ENCODE peak calls at places on chromosomes 2 and 18, in seven cellular contexts. R is sigmoid colon, G is stomach, Z is GM12892, A is suprapubic skin, B is GM23338, C is transverse colon. U is an unnamed sample.

GRCh38 chr2:8268172-8268783 is 413.6 kb upstream of the ID2 start:
- DNase-seq in R (no peak), G (no peak), C (no peak), B (no peak), A (no peak), Z (no peak), U (no peak)

GRCh38 chr18:8994603-8995002 is 107.9 kb upstream of the NDUFV2 start:
- DNase-seq in B (no peak), C (no peak), G (no peak), R (no peak), A (no peak), Z (no peak), U (no peak)

GRCh38 chr2:217695033-217695520 is 307.7 kb downstream of the TNS1 start:
- DNase-seq in C (no peak), R (no peak), Z (no peak), B (no peak), A (no peak), G (no peak), U (peak)

GRCh38 chr18:74013955-74014354 is 133.7 kb downstream of the FBXO15 start:
- DNase-seq in R (no peak), A (no peak), G (no peak), Z (no peak), B (no peak), C (no peak), U (no peak)

GRCh38 chr2:207395535-207396251 is 134.1 kb upstream of the CREB1 start:
- DNase-seq in Z (no peak), B (no peak), G (no peak), A (no peak), C (no peak), R (no peak), U (no peak)

GRCh38 chr2:240425236-240425615 is 10.2 kb upstream of the GPC1 start:
- DNase-seq in R (no peak), A (no peak), C (no peak), G (peak), Z (no peak), B (no peak), U (no peak)

GRCh38 chr2:12718662-12719399 is 2.1 kb downstream of the TRIB2 start:
- DNase-seq in Z (no peak), C (no peak), R (no peak), G (no peak), A (no peak), B (peak), U (no peak)

GRCh38 chr2:68744517-68744916 is 9.9 kb downstream of the ARHGAP25 start:
- DNase-seq in Z (no peak), B (peak), C (no peak), A (no peak), R (peak), G (no peak), U (no peak)

GRCh38 chr18:32530947-32531651 is 60.4 kb upstream of the GAREM1 start:
- DNase-seq in G (no peak), A (no peak), R (no peak), Z (no peak), B (no peak), C (no peak), U (peak)

DNA sequence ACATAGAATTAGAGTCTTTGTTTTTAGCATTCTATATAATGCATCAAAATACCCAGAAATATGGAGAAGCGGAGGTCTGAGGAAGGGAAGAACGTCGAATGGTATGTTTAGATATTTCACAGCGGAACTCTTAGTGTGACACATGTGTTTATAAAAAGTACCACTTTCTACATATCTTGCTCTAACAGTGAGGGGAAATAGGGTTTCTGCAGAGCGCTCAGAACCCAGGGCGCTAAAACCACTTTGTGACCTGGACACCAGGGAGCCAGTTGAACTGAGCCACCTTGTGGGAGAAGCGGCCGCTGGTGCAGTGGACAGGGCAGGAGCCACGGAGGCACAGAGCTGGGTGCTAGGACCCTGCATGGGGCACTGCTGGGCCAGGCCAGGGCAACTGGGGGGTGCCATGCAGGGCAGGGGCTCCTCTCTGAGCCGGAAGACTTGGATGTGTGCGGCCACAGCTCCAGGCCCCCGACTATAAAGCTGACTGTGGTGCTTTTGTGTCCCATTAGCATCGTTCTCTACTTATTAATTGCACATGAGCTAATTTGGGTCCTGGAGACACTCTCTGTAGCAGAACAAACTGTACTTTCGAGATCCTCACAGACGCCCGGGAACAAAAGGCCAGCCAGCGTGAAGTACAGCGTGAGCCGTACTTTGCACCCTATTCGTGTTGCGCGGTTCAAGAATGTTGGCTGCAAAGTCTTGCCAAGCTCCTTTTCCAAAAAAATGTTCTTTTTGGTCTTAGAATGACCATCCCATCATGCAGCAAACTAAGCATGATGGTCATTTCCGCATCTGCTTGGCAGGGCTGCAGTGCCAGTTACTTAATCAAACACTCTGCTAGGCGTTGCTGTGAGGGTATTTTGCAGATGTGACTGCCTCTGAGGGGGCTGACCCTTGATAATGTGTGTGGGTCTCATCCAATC is 151.9 kb upstream of the ALKAL2 start:
- DNase-seq in G (no peak), A (no peak), B (no peak), R (no peak), Z (no peak), C (no peak), U (no peak)
- TF ChIP-seq POLR2AphosphoS5 in G (no peak), A (no peak), B (no peak), R (no peak), Z (no peak), C (no peak), U (no peak)

DNA sequence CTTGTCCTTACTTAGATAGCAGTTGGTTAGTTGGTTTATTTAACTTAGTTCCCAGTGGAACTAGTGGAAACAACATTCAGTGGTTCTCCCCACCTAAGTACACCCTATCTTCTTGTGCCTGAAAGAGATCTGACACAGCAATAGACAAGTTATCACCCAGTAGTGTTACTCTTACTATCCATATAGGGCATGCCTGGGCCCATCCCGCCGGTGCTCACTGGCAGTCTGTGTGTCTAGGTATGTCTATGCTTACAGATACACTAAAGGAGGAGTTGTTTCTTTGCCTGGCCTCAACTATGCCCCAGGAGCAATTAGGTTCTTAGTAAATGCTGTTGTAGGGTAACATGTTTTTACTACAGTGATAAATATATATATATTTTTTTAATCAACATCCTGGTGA is 12.0 kb upstream of the NRP2 start:
- DNase-seq in C (no peak), A (no peak), G (no peak), R (no peak), B (no peak), Z (no peak), U (no peak)
- TF ChIP-seq POLR2AphosphoS5 in C (no peak), A (no peak), G (no peak), R (no peak), B (no peak), Z (no peak), U (no peak)

GRCh38 chr2:156518160-156518559 is 82.0 kb downstream of the GPD2 start:
- DNase-seq in G (no peak), C (no peak), B (no peak), A (no peak), R (no peak), Z (no peak), U (no peak)
- TF ChIP-seq POLR2AphosphoS5 in G (no peak), C (no peak), B (no peak), A (no peak), R (no peak), Z (no peak), U (no peak)

DNA sequence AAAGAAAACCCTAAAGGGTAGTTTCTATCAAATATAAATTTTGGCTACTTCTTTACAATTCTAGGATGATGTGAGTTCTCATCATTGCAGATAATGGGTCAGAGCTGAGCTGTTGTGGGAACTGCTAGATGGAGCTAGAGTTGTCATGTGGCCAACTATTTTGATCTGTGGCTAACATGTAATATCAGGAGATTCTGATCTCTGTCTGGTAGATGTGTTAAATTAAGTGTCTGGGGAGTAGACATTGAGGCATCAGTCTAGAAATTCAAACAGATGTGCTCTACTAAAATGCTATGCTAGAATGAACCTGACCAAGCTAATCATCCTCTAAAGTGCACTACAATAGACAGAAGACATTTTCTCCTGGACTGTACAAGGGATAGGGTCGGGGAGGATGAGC is 30.3 kb upstream of the DARS1 start:
- DNase-seq in C (no peak), A (no peak), G (no peak), B (no peak), Z (no peak), R (no peak), U (no peak)
- TF ChIP-seq POLR2AphosphoS5 in C (no peak), A (no peak), G (no peak), B (no peak), Z (no peak), R (no peak), U (no peak)

GRCh38 chr2:101173707-101174295 is 22.6 kb upstream of the TBC1D8 start:
- DNase-seq in R (no peak), G (no peak), C (no peak), A (no peak), B (no peak), Z (no peak), U (no peak)
- TF ChIP-seq POLR2AphosphoS5 in R (no peak), G (no peak), C (no peak), A (no peak), B (no peak), Z (no peak), U (no peak)

DNA sequence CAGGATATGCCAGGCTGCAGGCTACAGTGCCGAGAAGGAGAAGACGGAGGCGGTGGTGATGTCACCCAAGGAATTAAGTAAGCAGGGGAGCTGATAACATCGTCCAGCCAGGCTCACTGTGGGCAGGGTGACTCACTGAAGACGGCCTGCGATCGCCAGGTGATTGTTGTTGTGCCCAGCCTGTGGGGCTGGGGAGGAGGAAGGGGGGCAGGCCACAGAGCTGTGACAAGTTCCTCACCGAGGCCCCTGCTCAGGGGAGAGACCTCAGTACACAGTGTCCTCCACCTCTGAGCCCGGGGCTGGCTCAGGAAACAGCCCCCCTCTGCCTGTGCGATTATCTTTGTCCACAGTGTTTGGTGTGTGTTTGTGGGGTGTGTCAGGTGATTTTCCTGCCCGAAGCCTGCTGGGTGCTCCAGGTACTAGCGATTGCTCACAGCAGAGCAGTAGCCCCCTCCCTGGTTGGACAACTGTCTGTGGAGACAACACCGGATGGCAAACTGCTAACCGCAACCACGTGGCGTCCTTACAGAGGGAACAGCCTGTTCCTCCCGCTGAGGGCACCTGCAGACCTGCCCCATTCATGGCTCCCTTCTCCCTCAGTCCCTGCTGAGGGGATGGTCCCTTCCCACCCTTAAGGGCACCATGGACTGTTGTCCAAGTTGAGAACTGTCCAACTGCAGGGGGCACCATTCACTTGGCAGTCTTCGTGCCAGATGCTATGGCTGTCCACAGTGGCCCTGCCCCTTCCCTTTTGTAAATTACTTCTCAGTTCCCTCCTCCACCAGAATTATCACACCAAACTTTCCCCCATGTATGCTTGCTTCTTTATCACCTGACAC is 95.1 kb downstream of the ZFP36L2 start:
- DNase-seq in R (peak), A (peak), B (peak), Z (no peak), G (peak), C (peak), U (no peak)
- TF ChIP-seq POLR2AphosphoS5 in R (peak), A (peak), B (no peak), Z (no peak), G (no peak), C (peak), U (no peak)

GRCh38 chr2:10438688-10439087 is 9.4 kb downstream of the ODC1 start:
- DNase-seq in G (no peak), R (no peak), Z (no peak), B (no peak), C (no peak), A (no peak), U (no peak)

GRCh38 chr2:10439971-10440370 is 8.2 kb downstream of the ODC1 start:
- DNase-seq in A (no peak), Z (no peak), R (no peak), B (no peak), C (no peak), G (no peak), U (no peak)

GRCh38 chr2:10437806-10438205 is 10.3 kb downstream of the ODC1 start:
- DNase-seq in C (no peak), R (no peak), B (no peak), A (no peak), Z (no peak), G (no peak), U (no peak)

GRCh38 chr2:10440736-10441135 is 7.4 kb downstream of the ODC1 start:
- DNase-seq in A (no peak), Z (no peak), G (no peak), R (no peak), C (no peak), B (no peak), U (no peak)

GRCh38 chr2:10439185-10439879 is 8.8 kb downstream of the ODC1 start:
- DNase-seq in C (no peak), G (no peak), B (no peak), A (no peak), Z (no peak), R (no peak), U (no peak)
- TF ChIP-seq POLR2AphosphoS5 in C (no peak), G (no peak), B (no peak), A (no peak), Z (peak), R (no peak), U (no peak)

U was measured in SK-N-MC.